ENCODE peak calls at places on chromosome 10, in eight cellular contexts. R is IMR-90, H is left ventricle myocardium inferior, O is neuronal stem cell, I is aorta, Q is right lobe of liver, B is body of pancreas, C is PC-3. L is an unnamed sample.
A peak's percentile ranks its signal among the peaks of the same experiment; 100 is the strongest.

GRCh38 chr10:107166378-107166777 is 1.9 kb upstream of the SORCS1 start:
- DNase-seq in O (no peak), R (no peak), Q (no peak), H (no peak), C (peak; percentile 1), B (no peak), I (no peak), L (no peak)

GRCh38 chr10:2890093-2890492 is 177.3 kb upstream of the PFKP start:
- DNase-seq in Q (no peak), O (no peak), B (no peak), C (no peak), H (no peak), I (no peak), R (no peak), L (no peak)

GRCh38 chr10:118721005-118721876 is 33.5 kb downstream of the CACUL1 start:
- DNase-seq in B (peak; percentile 72), Q (no peak), O (peak; percentile 63), C (peak; percentile 80), R (peak; percentile 62), I (no peak), H (no peak), L (no peak)

GRCh38 chr10:110803830-110804338 is 67.8 kb upstream of the PDCD4 start:
- DNase-seq in H (no peak), I (no peak), O (peak; percentile 27), R (peak; percentile 24), Q (no peak), C (peak; percentile 48), B (peak; percentile 78), L (peak; percentile 79)

GRCh38 chr10:15290150-15290549 is 80.9 kb downstream of the FAM171A1 start:
- DNase-seq in O (no peak), H (no peak), R (no peak), B (no peak), I (no peak), C (no peak), Q (no peak), L (no peak)

GRCh38 chr10:89891006-89891405 is 189.6 kb downstream of the KIF20B start:
- DNase-seq in R (no peak), H (no peak), Q (no peak), B (no peak), I (no peak), C (no peak), O (no peak), L (no peak)

GRCh38 chr10:34698979-34699378 is 116.1 kb downstream of the PARD3 start:
- DNase-seq in I (no peak), H (no peak), Q (no peak), C (peak; percentile 100), R (peak; percentile 47), B (peak; percentile 65), O (no peak), L (no peak)

GRCh38 chr10:13949844-13950542 is 363.2 kb downstream of the PRPF18 start:
- DNase-seq in B (no peak), O (no peak), I (no peak), C (peak; percentile 22), R (peak; percentile 91), Q (no peak), H (no peak), L (no peak)

GRCh38 chr10:43892062-43892765 is 243.5 kb upstream of the ZNF32 start:
- DNase-seq in H (no peak), I (no peak), R (peak; percentile 50), O (no peak), Q (no peak), B (no peak), C (peak; percentile 8), L (peak; percentile 65)

GRCh38 chr10:18271481-18271880 is 131.3 kb downstream of the CACNB2 start:
- DNase-seq in O (no peak), B (no peak), C (no peak), I (no peak), H (no peak), Q (no peak), R (no peak), L (no peak)

GRCh38 chr10:49189422-49189821 is 1.2 kb upstream of the TMEM273 start:
- DNase-seq in I (peak; percentile 28), R (no peak), O (no peak), Q (no peak), C (no peak), H (no peak), B (no peak), L (no peak)

GRCh38 chr10:123390874-123391273 is 236.7 kb downstream of the BUB3 start:
- DNase-seq in R (no peak), Q (no peak), B (no peak), C (no peak), I (no peak), H (no peak), O (no peak), L (no peak)

GRCh38 chr10:123392182-123392930 is 238.2 kb downstream of the BUB3 start:
- DNase-seq in C (no peak), I (no peak), Q (no peak), B (no peak), R (no peak), O (no peak), H (no peak), L (no peak)

GRCh38 chr10:123393170-123393569 is 239.0 kb downstream of the BUB3 start:
- DNase-seq in Q (no peak), C (no peak), I (no peak), O (no peak), B (no peak), H (no peak), R (no peak), L (no peak)

GRCh38 chr10:123390332-123390731 is 236.1 kb downstream of the BUB3 start:
- DNase-seq in O (no peak), R (no peak), B (no peak), H (no peak), C (no peak), I (no peak), Q (no peak), L (no peak)

GRCh38 chr10:123391275-123392028 is 237.2 kb downstream of the BUB3 start:
- DNase-seq in I (no peak), C (no peak), Q (no peak), R (no peak), B (no peak), O (no peak), H (no peak), L (no peak)
- H3K27me3 ChIP-seq in I (no peaks in the 10 kb centered on the region), C (no peaks in the 10 kb centered on the region), Q (no peaks in the 10 kb centered on the region), R (no peaks in the 10 kb centered on the region), B (no peaks in the 10 kb centered on the region), O (no peaks in the 10 kb centered on the region), H (no peaks in the 10 kb centered on the region), L (no peaks in the 10 kb centered on the region)

GRCh38 chr10:133089461-133089800 is 1.7 kb downstream of the ADGRA1 start:
- DNase-seq in H (no peak), Q (no peak), C (no peak), I (no peak), O (no peak), B (no peak), R (no peak), L (no peak)
- H3K27me3 ChIP-seq in H (peaks cover 97% of the 10 kb centered on the region), Q (no peaks in the 10 kb centered on the region), C (peaks cover 85% of the 10 kb centered on the region), I (no peaks in the 10 kb centered on the region), O (peaks cover 95% of the 10 kb centered on the region), B (no peaks in the 10 kb centered on the region), R (peaks cover 52% of the 10 kb centered on the region), L (no peaks in the 10 kb centered on the region)

GRCh38 chr10:6222755-6223154 is 20.0 kb downstream of the PFKFB3 start:
- DNase-seq in O (no peak), Q (no peak), R (no peak), H (no peak), C (no peak), B (no peak), I (peak; percentile 78), L (no peak)
- H3K27me3 ChIP-seq in O (no peaks in the 10 kb centered on the region), Q (no peaks in the 10 kb centered on the region), R (no peaks in the 10 kb centered on the region), H (no peaks in the 10 kb centered on the region), C (no peaks in the 10 kb centered on the region), B (no peaks in the 10 kb centered on the region), I (no peaks in the 10 kb centered on the region), L (no peaks in the 10 kb centered on the region)

GRCh38 chr10:105140600-105140999 is 499.5 kb downstream of the SORCS3 start:
- DNase-seq in C (no peak), I (no peak), O (no peak), H (no peak), B (no peak), Q (no peak), R (no peak), L (no peak)

GRCh38 chr10:105139363-105139762 is 498.3 kb downstream of the SORCS3 start:
- DNase-seq in I (no peak), O (no peak), Q (no peak), R (no peak), B (peak; percentile 13), C (no peak), H (peak; percentile 18), L (no peak)

DNA sequence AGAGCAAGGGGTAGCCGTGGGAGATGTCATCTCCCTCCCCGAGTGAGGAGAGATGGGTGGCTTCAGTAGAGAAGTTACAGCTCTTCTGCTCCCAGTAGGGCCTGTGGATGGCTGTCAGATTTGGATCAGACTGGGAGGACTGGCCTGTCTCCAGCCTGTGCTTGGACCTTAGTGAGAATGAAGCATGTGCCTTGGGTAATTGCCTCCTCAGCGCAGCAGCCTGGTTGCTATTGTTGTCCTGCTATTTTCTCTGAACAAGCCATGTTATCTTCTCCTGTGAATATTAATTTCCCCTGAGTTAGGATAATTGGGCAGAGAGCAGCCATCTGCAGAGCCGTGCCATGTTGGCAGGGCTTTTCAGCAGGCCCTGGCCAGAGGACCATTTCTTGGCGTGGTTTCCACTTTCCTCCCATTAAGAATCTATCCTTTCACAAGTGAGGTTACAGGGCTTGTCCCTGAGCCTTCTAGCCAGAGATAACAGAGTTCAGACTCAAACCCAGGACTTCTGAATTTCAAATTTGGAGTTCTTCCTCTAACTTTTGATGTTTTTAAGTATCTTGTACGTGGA is 497.3 kb downstream of the SORCS3 start:
- DNase-seq in B (no peak), C (no peak), H (peak; percentile 51), Q (no peak), I (no peak), R (no peak), O (no peak), L (no peak)
- H3K27me3 ChIP-seq in B (no peaks in the 10 kb centered on the region), C (no peaks in the 10 kb centered on the region), H (no peaks in the 10 kb centered on the region), Q (no peaks in the 10 kb centered on the region), I (peaks cover 2% of the 10 kb centered on the region), R (no peaks in the 10 kb centered on the region), O (no peaks in the 10 kb centered on the region), L (no peaks in the 10 kb centered on the region)